ENCODE peak calls at places on chromosomes 5 and 9, in eight cellular contexts. E is astrocyte of the spinal cord, J is Calu3, F is B cell, L is WTC11, W is left ventricle myocardium inferior, G is progenitor cell of endocrine pancreas, U is GM06990. H is an unnamed sample.
A peak's percentile ranks its signal among the peaks of the same experiment; 100 is the strongest.

GRCh38 chr5:108588323-108588722 is 159.4 kb upstream of the FER start:
- DNase-seq in E (no peak), J (no peak), F (no peak), L (no peak), W (no peak), G (no peak), U (no peak), H (no peak)

GRCh38 chr9:110880123-110880522 is 158.1 kb downstream of the LPAR1 start:
- DNase-seq in E (peak; percentile 75), J (no peak), F (no peak), L (no peak), W (no peak), G (no peak), U (no peak), H (no peak)

GRCh38 chr5:16899171-16899570 is 36.9 kb downstream of the MYO10 start:
- DNase-seq in E (no peak), J (peak; percentile 45), F (no peak), L (no peak), W (no peak), G (no peak), U (no peak), H (no peak)

GRCh38 chr5:43432486-43433365 is 20.5 kb upstream of the CCL28 start:
- DNase-seq in E (peak; percentile 86), J (peak; percentile 76), F (no peak), L (no peak), W (peak; percentile 66), G (no peak), U (no peak), H (no peak)

GRCh38 chr5:157388148-157388547 is 71.9 kb upstream of the NIPAL4 start:
- DNase-seq in E (no peak), J (no peak), F (no peak), L (no peak), W (no peak), G (no peak), U (no peak), H (no peak)

GRCh38 chr5:79535477-79536192 is 21.7 kb upstream of the HOMER1 start:
- DNase-seq in E (no peak), J (no peak), F (no peak), L (no peak), W (no peak), G (no peak), U (no peak), H (no peak)

GRCh38 chr5:128327973-128328372 is 210.1 kb downstream of the FBN2 start:
- DNase-seq in E (no peak), J (no peak), F (no peak), L (no peak), W (no peak), G (no peak), U (no peak), H (no peak)

GRCh38 chr9:133828338-133828997 is 90.3 kb upstream of the SARDH start:
- DNase-seq in E (no peak), J (no peak), F (no peak), L (no peak), W (no peak), G (no peak), U (no peak), H (no peak)

GRCh38 chr9:78021692-78022091 is 9.9 kb downstream of the GNAQ start:
- DNase-seq in E (peak; percentile 56), J (no peak), F (no peak), L (no peak), W (peak; percentile 38), G (no peak), U (no peak), H (peak; percentile 37)

GRCh38 chr5:163347671-163348070 is 89.7 kb upstream of the CCNG1 start:
- DNase-seq in E (peak; percentile 72), J (peak; percentile 76), F (peak; percentile 46), L (peak; percentile 72), W (no peak), G (peak; percentile 42), U (no peak), H (peak; percentile 67)

GRCh38 chr9:134033516-134034214 is 8.4 kb downstream of the BRD3OS start:
- DNase-seq in E (no peak), J (no peak), F (peak; percentile 15), L (no peak), W (no peak), G (no peak), U (no peak), H (no peak)

GRCh38 chr9:91004992-91005391 is 203.4 kb downstream of the SYK start:
- DNase-seq in E (no peak), J (no peak), F (no peak), L (no peak), W (no peak), G (no peak), U (no peak), H (no peak)

GRCh38 chr5:90898330-90899013 is 339.9 kb downstream of the ADGRV1 start:
- DNase-seq in E (peak; percentile 14), J (no peak), F (no peak), L (no peak), W (no peak), G (no peak), U (no peak), H (no peak)

GRCh38 chr9:122827759-122828090 is 663 bp downstream of the PDCL start:
- DNase-seq in E (no peak), J (no peak), F (no peak), L (no peak), W (no peak), G (no peak), U (no peak), H (peak; percentile 21)

GRCh38 chr5:74641778-74642542 is 1.4 kb upstream of the ENC1 start:
- DNase-seq in E (peak; percentile 87), J (peak; percentile 64), F (peak; percentile 24), L (no peak), W (peak; percentile 22), G (no peak), U (peak; percentile 47), H (peak; percentile 38)

GRCh38 chr5:111685969-111686368 is 71.0 kb downstream of the NREP start:
- DNase-seq in E (no peak), J (no peak), F (no peak), L (peak; percentile 15), W (no peak), G (no peak), U (no peak), H (no peak)

DNA sequence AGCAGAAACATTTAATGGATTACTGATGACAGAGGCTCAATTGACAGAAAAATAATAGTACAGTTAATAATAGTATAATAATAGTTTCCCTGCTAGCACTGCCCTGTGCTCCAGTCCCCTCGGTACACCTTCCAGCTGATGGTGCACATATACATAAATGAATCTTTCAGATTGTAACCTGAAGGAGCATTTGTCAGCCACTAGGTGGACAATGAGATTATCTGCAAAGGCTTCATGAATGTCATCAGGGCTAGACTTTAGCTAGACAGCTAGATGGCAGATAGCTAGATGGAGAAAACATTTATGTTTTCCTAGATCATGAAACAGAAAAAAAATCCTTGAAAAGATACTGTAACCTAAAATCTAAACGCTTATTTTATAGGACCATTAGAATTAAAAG is 304.4 kb upstream of the SMC2 start:
- DNase-seq in E (peak; percentile 18), J (no peak), F (no peak), L (no peak), W (no peak), G (no peak), U (no peak), H (no peak)
- TF ChIP-seq CTCF in E (peak; percentile 51), J (no peak), F (peak; percentile 6), L (no peak), W (peak; percentile 44), G (peak; percentile 55), U (peak; percentile 44), H (no peak)

GRCh38 chr5:56310711-56311204 is 77.6 kb upstream of the ANKRD55 start:
- DNase-seq in E (no peak), J (no peak), F (no peak), L (no peak), W (no peak), G (no peak), U (no peak), H (no peak)

GRCh38 chr5:56313004-56313531 is 79.9 kb upstream of the ANKRD55 start:
- DNase-seq in E (no peak), J (no peak), F (no peak), L (no peak), W (no peak), G (no peak), U (no peak), H (no peak)

GRCh38 chr5:56314536-56314935 is 81.4 kb upstream of the ANKRD55 start:
- DNase-seq in E (no peak), J (no peak), F (peak; percentile 47), L (peak; percentile 35), W (peak; percentile 17), G (no peak), U (peak; percentile 18), H (peak; percentile 15)

GRCh38 chr5:56311306-56311904 is 78.3 kb upstream of the ANKRD55 start:
- DNase-seq in E (no peak), J (no peak), F (no peak), L (no peak), W (no peak), G (no peak), U (no peak), H (no peak)

GRCh38 chr5:56313596-56313995 is 80.5 kb upstream of the ANKRD55 start:
- DNase-seq in E (no peak), J (no peak), F (no peak), L (no peak), W (no peak), G (no peak), U (no peak), H (no peak)
- TF ChIP-seq CTCF in E (no peak), J (no peak), F (no peak), L (no peak), W (no peak), G (no peak), U (no peak), H (no peak)

GRCh38 chr5:124748687-124749594 is 2.5 kb upstream of the ZNF608 start:
- DNase-seq in E (peak; percentile 95), J (peak; percentile 83), F (peak; percentile 67), L (peak; percentile 65), W (peak; percentile 46), G (peak; percentile 58), U (peak; percentile 60), H (peak; percentile 69)
- TF ChIP-seq CTCF in E (no peak), J (no peak), F (no peak), L (no peak), W (no peak), G (no peak), U (no peak), H (no peak)

GRCh38 chr9:34492051-34492450 is 30.7 kb downstream of the ENHO start:
- DNase-seq in E (no peak), J (no peak), F (no peak), L (no peak), W (no peak), G (no peak), U (no peak), H (no peak)
- TF ChIP-seq CTCF in E (no peak), J (no peak), F (no peak), L (no peak), W (no peak), G (no peak), U (no peak), H (no peak)

DNA sequence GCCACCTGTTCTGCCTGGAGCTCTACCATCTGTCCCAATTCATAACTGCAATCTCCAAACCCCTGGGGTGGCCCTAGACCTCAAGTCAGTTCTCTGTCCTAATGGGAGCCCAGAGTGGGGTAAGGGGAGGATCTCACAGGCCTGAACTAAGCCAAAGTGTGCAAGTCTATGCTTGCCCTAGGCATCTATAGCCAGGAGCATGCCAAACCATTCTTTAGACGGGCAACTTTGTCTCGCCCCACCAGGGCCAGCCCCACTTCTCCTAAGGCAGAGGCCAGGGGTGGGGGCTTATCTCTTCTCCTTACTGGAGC is 3.3 kb downstream of the ACSL6 start:
- DNase-seq in E (no peak), J (no peak), F (no peak), L (peak; percentile 2), W (no peak), G (no peak), U (no peak), H (no peak)
- TF ChIP-seq CTCF in E (no peak), J (no peak), F (no peak), L (no peak), W (no peak), G (no peak), U (no peak), H (peak; percentile 12)

GRCh38 chr5:23994581-23995370 is 487.4 kb downstream of the PRDM9 start:
- DNase-seq in E (no peak), J (no peak), F (no peak), L (no peak), W (no peak), G (no peak), U (no peak), H (no peak)
- TF ChIP-seq CTCF in E (no peak), J (no peak), F (no peak), L (no peak), W (no peak), G (peak; percentile 68), U (no peak), H (peak; percentile 56)